ENCODE peak calls at places on chromosomes 12 and 14, in ten cellular contexts. S, E, U, K, Z, T, Q, A, B and X are unnamed samples. For H3K9me3 and H3K4me1, the result is how much of the 10 kb centered on the place peaks cover.

GRCh38 chr14:104361921-104362681 is 217.5 kb upstream of the C14orf180 start:
- DNase-seq in K (no peak), Q (no peak), Z (no peak), S (no peak), B (no peak), U (peak), A (peak), T (no peak), E (peak), X (peak)

GRCh38 chr12:24668563-24668962 is 280.3 kb downstream of the BCAT1 start:
- DNase-seq in B (peak), A (no peak), S (no peak), E (no peak), Z (no peak), T (no peak), U (no peak), K (no peak), Q (no peak), X (no peak)

GRCh38 chr12:92073123-92073522 is 72.5 kb downstream of the BTG1 start:
- DNase-seq in A (no peak), Z (no peak), Q (no peak), T (no peak), E (no peak), K (no peak), B (no peak), U (no peak), S (no peak), X (no peak)

GRCh38 chr12:116525418-116526001 is 33.7 kb upstream of the MAP1LC3B2 start:
- DNase-seq in E (no peak), Q (peak), B (peak), U (peak), S (no peak), T (peak), Z (peak), A (peak), K (peak), X (peak)

GRCh38 chr12:56257491-56258067 is 605 bp downstream of the ANKRD52 start:
- DNase-seq in Z (peak), K (no peak), E (no peak), T (peak), S (peak), B (peak), Q (no peak), U (peak), A (no peak), X (no peak)

GRCh38 chr12:123139926-123140674 is 10.8 kb downstream of the PITPNM2 start:
- DNase-seq in Z (peak), B (peak), E (no peak), T (peak), U (peak), S (no peak), Q (no peak), K (no peak), A (no peak), X (no peak)

GRCh38 chr12:111446044-111446581 is 40.4 kb downstream of the SH2B3 start:
- DNase-seq in A (no peak), B (peak), Q (peak), Z (no peak), K (no peak), E (no peak), T (no peak), U (peak), S (no peak), X (peak)

GRCh38 chr14:78752789-78753188 is 582.6 kb downstream of the NRXN3 start:
- DNase-seq in U (no peak), E (no peak), K (no peak), Q (peak), T (peak), A (no peak), Z (peak), S (no peak), B (no peak), X (no peak)

GRCh38 chr14:105484069-105484996 is 2.4 kb upstream of the CRIP1 start:
- DNase-seq in Z (peak), U (peak), T (no peak), K (peak), B (no peak), A (no peak), E (no peak), Q (no peak), S (no peak), X (peak)

GRCh38 chr12:106342397-106343212 is 14.9 kb upstream of the POLR3B start:
- DNase-seq in A (peak), S (peak), Z (peak), B (peak), K (peak), Q (peak), T (peak), U (peak), E (no peak), X (peak)

GRCh38 chr12:57238854-57239554 is 9.5 kb downstream of the SHMT2 start:
- DNase-seq in T (peak), Q (peak), Z (peak), K (peak), B (peak), U (peak), A (peak), S (peak), E (peak), X (peak)

GRCh38 chr14:75877292-75877691 is 104.5 kb downstream of the TGFB3 start:
- DNase-seq in E (no peak), A (no peak), Q (peak), B (peak), Z (no peak), S (no peak), K (no peak), T (peak), U (no peak), X (no peak)

GRCh38 chr12:48472259-48472658 is at the start of gene ANP32D:
- DNase-seq in B (no peak), E (no peak), K (no peak), A (no peak), U (no peak), T (no peak), Q (no peak), Z (no peak), S (no peak), X (no peak)

GRCh38 chr12:122819209-122819805 is 15.9 kb upstream of the HIP1R start:
- DNase-seq in Q (no peak), U (no peak), E (no peak), S (no peak), A (no peak), T (no peak), Z (no peak), B (no peak), K (no peak), X (no peak)

GRCh38 chr14:65354715-65355114 is 57.8 kb upstream of the FUT8 start:
- DNase-seq in A (no peak), K (no peak), E (no peak), U (no peak), B (no peak), Z (no peak), T (peak), S (no peak), Q (peak), X (no peak)

GRCh38 chr14:96213871-96214465 is 9.3 kb downstream of the BDKRB2 start:
- DNase-seq in Q (no peak), T (no peak), K (no peak), S (no peak), Z (no peak), A (no peak), B (no peak), U (no peak), E (no peak), X (no peak)

GRCh38 chr14:105019861-105020814 is 745 bp downstream of the CDCA4 start:
- DNase-seq in Q (peak), S (peak), B (peak), E (peak), U (peak), K (no peak), A (no peak), Z (peak), T (no peak), X (no peak)

GRCh38 chr14:104799657-104800599 is 973 bp upstream of the ZBTB42 start:
- DNase-seq in T (peak), K (peak), E (peak), B (peak), S (peak), A (peak), Z (no peak), Q (peak), U (peak), X (peak)

GRCh38 chr12:45284096-45284901 is 68.4 kb downstream of the ANO6 start:
- DNase-seq in T (no peak), K (no peak), A (no peak), S (peak), E (no peak), Z (peak), B (peak), Q (no peak), U (no peak), X (no peak)

GRCh38 chr14:67557656-67558055 is 24.6 kb downstream of the PLEKHH1 start:
- DNase-seq in T (no peak), B (no peak), S (no peak), K (no peak), E (peak), U (no peak), A (peak), Z (no peak), Q (no peak), X (no peak)

GRCh38 chr12:26493656-26494055 is 298.3 kb downstream of the SSPN start:
- DNase-seq in A (no peak), K (no peak), U (no peak), Q (peak), E (no peak), T (peak), B (no peak), S (no peak), Z (no peak), X (no peak)

GRCh38 chr12:106801830-106802561 is 27.5 kb downstream of the RIC8B start:
- DNase-seq in T (no peak), K (no peak), E (no peak), A (no peak), S (peak), U (no peak), Q (no peak), B (no peak), Z (no peak), X (no peak)

DNA sequence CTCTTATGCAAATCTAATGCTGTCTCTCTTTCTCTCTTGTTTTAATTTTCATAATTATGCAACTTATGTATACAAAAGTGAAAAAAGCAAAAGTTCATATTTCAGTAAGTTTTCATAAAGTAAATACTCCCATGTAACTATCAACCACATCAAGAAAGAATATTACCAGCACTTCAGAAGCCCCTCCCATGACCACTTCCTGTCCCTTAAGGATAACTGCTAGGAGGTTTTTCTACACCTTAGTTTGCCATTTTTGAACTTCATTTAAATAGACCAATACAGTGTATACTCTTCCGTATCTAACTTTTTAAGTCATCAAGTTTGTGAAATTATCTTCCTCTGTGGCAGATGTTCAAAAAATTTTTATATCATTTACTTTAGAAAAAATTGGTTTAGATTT is 547 bp upstream of the OR4K15 start:
- DNase-seq in B (no peak), T (no peak), E (no peak), K (no peak), U (no peak), Q (no peak), A (no peak), S (no peak), Z (no peak), X (no peak)
- H3K9me3 ChIP-seq in B (under half), T (under half), E (under half), K (under half), U (under half), Q (under half), A (under half), S (under half), Z (under half), X (under half)

GRCh38 chr12:108063192-108063591 is 65.9 kb upstream of the WSCD2 start:
- DNase-seq in Z (peak), T (no peak), A (no peak), E (no peak), B (no peak), K (no peak), Q (no peak), S (peak), U (no peak), X (no peak)
- TF ChIP-seq CTCF in Z (no peak), T (peak), A (no peak), E (peak), B (peak), K (peak), Q (no peak), S (peak), U (no peak), X (no peak)

GRCh38 chr14:97970222-97970621 is 1173.0 kb downstream of the VRK1 start:
- DNase-seq in K (no peak), T (no peak), E (no peak), A (no peak), U (no peak), S (no peak), Q (no peak), B (no peak), Z (no peak), X (no peak)
- H3K4me1 ChIP-seq in K (under half), T (under half), E (under half), A (under half), U (under half), S (under half), Q (under half), B (under half), Z (under half), X (under half)

GRCh38 chr14:106579084-106579483 is 1052.7 kb downstream of the TMEM121 start:
- DNase-seq in K (no peak), S (no peak), E (no peak), U (no peak), T (no peak), B (no peak), Q (no peak), A (no peak), Z (no peak), X (no peak)
- H3K9me3 ChIP-seq in K (under half), S (under half), E (under half), U (under half), T (under half), B (under half), Q (under half), A (under half), Z (under half), X (under half)

GRCh38 chr14:80206351-80206750 is 5.0 kb downstream of the DIO2 start:
- DNase-seq in E (no peak), S (no peak), T (no peak), A (no peak), Q (no peak), K (no peak), U (no peak), Z (no peak), B (no peak), X (no peak)

GRCh38 chr14:80200093-80200492 is 11.2 kb downstream of the DIO2 start:
- DNase-seq in U (no peak), A (no peak), S (no peak), B (no peak), K (no peak), Z (no peak), Q (no peak), T (no peak), E (no peak), X (no peak)

GRCh38 chr14:80208426-80208950 is 2.8 kb downstream of the DIO2 start:
- DNase-seq in E (no peak), T (no peak), Z (peak), S (no peak), A (no peak), Q (no peak), B (no peak), U (no peak), K (no peak), X (no peak)

GRCh38 chr14:80202888-80203562 is 8.3 kb downstream of the DIO2 start:
- DNase-seq in S (no peak), T (no peak), B (no peak), Z (peak), K (no peak), Q (no peak), E (no peak), U (peak), A (peak), X (no peak)
- TF ChIP-seq CTCF in S (peak), T (peak), B (peak), Z (peak), K (no peak), Q (no peak), E (peak), U (no peak), A (no peak), X (no peak)

GRCh38 chr12:121628536-121628935 is 2.2 kb downstream of the ORAI1 start:
- DNase-seq in Q (no peak), S (no peak), T (no peak), E (no peak), Z (no peak), K (no peak), U (no peak), B (no peak), A (no peak), X (no peak)
- H3K4me1 ChIP-seq in Q (under half), S (under half), T (under half), E (under half), Z (under half), K (half or more), U (under half), B (under half), A (half or more), X (under half)

GRCh38 chr12:50916292-50916691 is 36.1 kb upstream of the HIGD1C start:
- DNase-seq in T (no peak), K (no peak), E (no peak), B (no peak), A (no peak), U (no peak), S (no peak), Q (no peak), Z (peak), X (no peak)
- H3K9me3 ChIP-seq in T (under half), K (half or more), E (under half), B (under half), A (under half), U (under half), S (under half), Q (under half), Z (under half), X (under half)

DNA sequence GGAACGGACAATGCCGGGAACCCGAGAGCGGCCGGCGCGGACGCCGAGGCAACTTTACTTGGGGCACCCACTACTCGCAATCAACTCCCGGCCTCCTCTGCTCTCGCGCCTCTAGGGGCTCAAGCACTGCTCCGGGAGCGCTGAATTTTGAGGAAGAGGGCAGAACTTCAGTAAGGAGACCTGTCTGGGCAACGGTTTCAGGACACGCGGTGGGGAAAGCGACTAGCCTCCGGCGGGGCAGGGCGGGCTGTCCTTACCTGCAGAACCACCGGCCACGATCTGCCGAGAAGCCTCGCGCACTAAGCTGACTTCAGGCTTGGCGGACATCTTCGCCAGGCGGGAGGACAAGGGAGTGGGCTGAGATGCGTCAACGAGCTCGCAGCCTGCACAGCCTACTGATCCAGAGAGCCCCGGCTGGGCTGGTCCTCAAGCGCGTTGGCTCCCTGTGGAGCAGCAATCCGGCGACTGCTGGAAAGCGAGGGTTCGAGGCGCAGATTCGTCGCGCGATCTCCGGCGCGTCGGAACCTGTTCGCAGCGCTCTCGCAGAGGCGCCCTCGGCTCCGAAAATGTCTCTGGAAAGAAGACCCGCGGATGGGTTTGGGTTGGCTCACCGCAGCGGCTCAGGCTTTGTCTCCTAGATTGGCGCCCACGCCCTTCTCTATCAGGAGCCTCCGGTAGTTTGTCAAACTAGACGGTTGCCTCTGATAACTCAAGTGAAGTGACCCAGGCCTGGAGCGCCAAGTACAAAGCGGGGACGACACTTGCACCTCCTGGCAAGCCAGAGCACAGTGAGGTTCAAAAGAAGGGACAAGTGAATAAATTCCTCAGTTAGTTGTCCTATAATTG is at the start of gene SLC25A21:
- DNase-seq in A (peak), E (peak), U (peak), Z (peak), K (peak), B (peak), S (peak), T (peak), Q (peak), X (peak)
- TF ChIP-seq CTCF in A (no peak), E (no peak), U (no peak), Z (no peak), K (peak), B (peak), S (no peak), T (peak), Q (peak), X (no peak)

GRCh38 chr14:50068496-50068895 is 47.9 kb downstream of the VCPKMT start:
- DNase-seq in U (no peak), Q (no peak), S (no peak), B (no peak), Z (no peak), K (no peak), E (no peak), T (no peak), A (no peak), X (no peak)

GRCh38 chr14:50070230-50070629 is 46.1 kb downstream of the VCPKMT start:
- DNase-seq in T (no peak), B (no peak), E (no peak), Z (no peak), S (no peak), Q (no peak), A (no peak), K (no peak), U (no peak), X (no peak)

GRCh38 chr14:50064993-50065392 is 51.4 kb downstream of the VCPKMT start:
- DNase-seq in Q (no peak), U (no peak), Z (no peak), A (no peak), K (no peak), E (peak), B (no peak), T (peak), S (no peak), X (no peak)

GRCh38 chr14:50069325-50069724 is 47.0 kb downstream of the VCPKMT start:
- DNase-seq in B (no peak), Q (no peak), S (no peak), K (no peak), A (no peak), T (no peak), U (no peak), Z (no peak), E (no peak), X (no peak)

DNA sequence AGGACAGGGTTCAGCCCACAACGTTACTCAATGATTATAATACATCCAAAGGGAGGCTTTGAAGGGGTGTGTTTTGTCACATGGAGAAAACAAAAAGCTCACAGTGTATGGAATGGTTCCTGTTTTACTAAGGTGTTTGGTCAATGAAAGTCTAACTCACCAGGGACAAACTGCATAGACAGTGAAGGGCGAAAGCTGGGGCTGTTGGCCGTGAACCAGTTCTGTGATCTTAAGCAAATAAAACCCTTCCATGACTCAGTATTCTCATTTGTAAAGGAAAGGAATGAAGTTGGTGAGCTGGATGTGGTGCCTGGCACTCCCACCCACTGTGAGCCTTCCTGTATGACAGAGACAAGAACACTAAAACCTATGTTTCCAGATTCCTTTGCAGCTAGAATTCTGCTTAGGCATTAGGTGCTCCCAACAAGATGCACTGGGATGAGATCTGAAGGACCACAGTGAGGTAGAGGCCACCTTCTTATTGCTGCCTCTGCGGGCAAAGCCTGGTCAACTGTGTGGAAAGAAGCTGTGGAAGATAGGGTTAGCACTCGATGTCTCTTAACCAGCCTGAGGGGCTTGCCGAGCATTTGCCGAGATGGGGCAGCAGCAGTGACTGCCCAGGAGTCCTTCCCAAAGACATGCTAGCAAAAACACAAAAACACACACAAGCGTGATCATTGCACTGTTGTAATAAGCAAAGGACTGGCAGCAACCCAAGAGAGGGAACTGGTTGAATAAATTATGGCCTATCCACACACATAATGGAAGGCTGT is 48.5 kb downstream of the VCPKMT start:
- DNase-seq in Q (peak), K (no peak), B (peak), S (no peak), T (peak), E (no peak), U (no peak), A (no peak), Z (peak), X (no peak)
- H3K4me1 ChIP-seq in Q (under half), K (under half), B (under half), S (under half), T (under half), E (under half), U (under half), A (under half), Z (under half), X (under half)